ENCODE peak calls at places on chromosome 7, in ten cellular contexts. N is LNCaP clone FGC, G is OCI-LY7, P is hypothalamus, E is B cell, Z is astrocyte of the spinal cord, L is osteocyte, Q is brain microvascular endothelial cell, I is right cardiac atrium, K is EH. R is an unnamed sample.

GRCh38 chr7:70317356-70317755 is 719.1 kb downstream of the AUTS2 start:
- DNase-seq in G (no peak), L (no peak), Q (no peak), P (no peak), N (no peak), Z (peak), K (no peak), I (no peak), E (no peak), R (no peak)

GRCh38 chr7:155353256-155353897 is 55.7 kb downstream of the INSIG1 start:
- DNase-seq in Q (no peak), E (no peak), K (no peak), I (no peak), P (no peak), N (no peak), L (no peak), Z (no peak), G (no peak), R (no peak)

GRCh38 chr7:12222889-12223579 is 11.9 kb downstream of the TMEM106B start:
- DNase-seq in Z (no peak), N (no peak), K (no peak), I (no peak), Q (no peak), P (no peak), L (no peak), E (peak), G (peak), R (no peak)

GRCh38 chr7:149776305-149776704 is 2.9 kb upstream of the ZNF467 start:
- DNase-seq in G (no peak), I (peak), Z (no peak), P (peak), L (no peak), Q (peak), K (peak), E (no peak), N (peak), R (no peak)

GRCh38 chr7:20299145-20299544 is 31.6 kb upstream of the ITGB8 start:
- DNase-seq in N (no peak), L (no peak), P (no peak), K (no peak), G (no peak), Z (no peak), E (no peak), I (no peak), Q (no peak), R (no peak)

GRCh38 chr7:30973292-30973691 is 9.5 kb downstream of the GHRHR start:
- DNase-seq in Z (no peak), K (no peak), G (no peak), Q (no peak), N (no peak), E (no peak), I (no peak), L (no peak), P (no peak), R (no peak)

GRCh38 chr7:18212788-18213187 is 185.1 kb upstream of the PRPS1L1 start:
- DNase-seq in L (no peak), I (no peak), K (peak), Z (peak), Q (no peak), N (no peak), E (no peak), G (no peak), P (no peak), R (no peak)

GRCh38 chr7:33722383-33723096 is 182.8 kb upstream of the BMPER start:
- DNase-seq in Z (peak), G (no peak), N (no peak), K (peak), E (no peak), P (no peak), Q (peak), L (peak), I (peak), R (no peak)

GRCh38 chr7:146331369-146331768 is 214.8 kb downstream of the CNTNAP2 start:
- DNase-seq in P (no peak), Z (no peak), I (no peak), N (no peak), L (no peak), E (no peak), K (no peak), G (no peak), Q (no peak), R (no peak)

GRCh38 chr7:48424731-48425130 is 253.5 kb downstream of the ABCA13 start:
- DNase-seq in Q (peak), K (no peak), I (no peak), L (no peak), Z (peak), G (peak), N (peak), E (no peak), P (no peak), R (no peak)

GRCh38 chr7:916291-916941 is 38.1 kb downstream of the ADAP1 start:
- DNase-seq in N (no peak), I (peak), P (no peak), Z (no peak), K (no peak), E (no peak), G (no peak), Q (no peak), L (no peak), R (no peak)

GRCh38 chr7:1054438-1055083 is 10.2 kb downstream of the GPR146 start:
- DNase-seq in E (no peak), L (no peak), Q (no peak), I (peak), P (peak), G (no peak), Z (no peak), K (no peak), N (no peak), R (no peak)

GRCh38 chr7:46317256-46317655 is 396.2 kb upstream of the IGFBP3 start:
- DNase-seq in E (no peak), N (no peak), Q (peak), L (no peak), K (peak), G (no peak), I (no peak), P (no peak), Z (peak), R (no peak)

GRCh38 chr7:12581897-12582296 is 11.4 kb downstream of the SCIN start:
- DNase-seq in Q (no peak), G (no peak), E (no peak), K (peak), N (no peak), L (no peak), Z (no peak), P (no peak), I (no peak), R (no peak)

GRCh38 chr7:14630048-14630447 is 272.5 kb downstream of the DGKB start:
- DNase-seq in K (no peak), Z (no peak), L (no peak), P (no peak), N (no peak), Q (no peak), E (no peak), I (no peak), G (no peak), R (no peak)

GRCh38 chr7:23713285-23714235 is 3.5 kb downstream of the STK31 start:
- DNase-seq in K (peak), L (no peak), E (no peak), Q (peak), N (no peak), G (no peak), Z (peak), I (no peak), P (no peak), R (no peak)

GRCh38 chr7:51142741-51143390 is 173.7 kb downstream of the COBL start:
- DNase-seq in E (no peak), P (no peak), N (no peak), Z (no peak), K (no peak), G (no peak), L (no peak), Q (no peak), I (no peak), R (no peak)

GRCh38 chr7:21028186-21028989 is 241.7 kb upstream of the SP8 start:
- DNase-seq in G (no peak), E (no peak), P (no peak), Q (no peak), N (no peak), I (no peak), L (no peak), K (no peak), Z (peak), R (no peak)

GRCh38 chr7:17716816-17717215 is 223.5 kb downstream of the SNX13 start:
- DNase-seq in Z (no peak), L (no peak), K (no peak), I (no peak), P (no peak), N (no peak), G (no peak), E (no peak), Q (no peak), R (no peak)

GRCh38 chr7:45241339-45242109 is 83.9 kb downstream of the RAMP3 start:
- DNase-seq in Q (no peak), N (no peak), Z (no peak), K (no peak), E (no peak), I (no peak), G (no peak), P (no peak), L (no peak), R (no peak)

GRCh38 chr7:4513450-4513849 is 168.6 kb upstream of the FOXK1 start:
- DNase-seq in G (no peak), L (no peak), N (no peak), Z (no peak), E (no peak), Q (no peak), I (no peak), K (no peak), P (no peak), R (no peak)

GRCh38 chr7:24778543-24779282 is 21.4 kb upstream of the GSDME start:
- DNase-seq in P (no peak), G (peak), Z (peak), L (no peak), I (peak), N (no peak), E (no peak), Q (peak), K (peak), R (no peak)

GRCh38 chr7:11726251-11727155 is 105.5 kb downstream of the THSD7A start:
- DNase-seq in Q (peak), G (no peak), E (no peak), P (no peak), Z (peak), I (peak), L (no peak), K (no peak), N (no peak), R (no peak)

GRCh38 chr7:94325121-94325475 is 69.6 kb upstream of the COL1A2 start:
- DNase-seq in N (no peak), E (no peak), P (no peak), L (no peak), Q (no peak), K (peak), Z (no peak), G (no peak), I (no peak), R (no peak)

GRCh38 chr7:30908681-30909080 is 3.0 kb upstream of the AQP1 start:
- DNase-seq in N (no peak), Z (no peak), L (no peak), Q (no peak), K (no peak), P (no peak), E (no peak), I (peak), G (no peak), R (no peak)

GRCh38 chr7:149717481-149717880 is 55.9 kb downstream of the ZNF467 start:
- DNase-seq in N (no peak), P (no peak), G (no peak), Q (no peak), Z (no peak), L (peak), E (no peak), K (no peak), I (peak), R (no peak)

GRCh38 chr7:92731327-92732063 is 104.9 kb downstream of the CDK6 start:
- DNase-seq in I (no peak), E (no peak), N (no peak), Z (no peak), G (peak), K (peak), Q (no peak), L (no peak), P (no peak), R (no peak)

GRCh38 chr7:123410273-123410928 is 124.0 kb downstream of the IQUB start:
- DNase-seq in Q (peak), G (no peak), Z (peak), I (peak), N (peak), P (no peak), L (no peak), K (no peak), E (no peak), R (no peak)

GRCh38 chr7:42993038-42993437 is 60.9 kb downstream of the MRPL32 start:
- DNase-seq in Q (no peak), G (no peak), N (no peak), E (no peak), I (no peak), L (no peak), Z (peak), K (no peak), P (no peak), R (no peak)

GRCh38 chr7:512146-512510 is 7.5 kb downstream of the PDGFA start:
- DNase-seq in K (no peak), L (no peak), Z (no peak), G (no peak), I (peak), N (no peak), P (no peak), E (no peak), Q (no peak), R (no peak)

GRCh38 chr7:1967512-1968396 is 265.0 kb downstream of the MAD1L1 start:
- DNase-seq in Q (no peak), N (no peak), I (peak), G (no peak), K (no peak), E (no peak), L (no peak), P (no peak), Z (no peak), R (no peak)

GRCh38 chr7:48038815-48039496 is 3.6 kb downstream of the C7orf57 start:
- DNase-seq in L (no peak), Q (no peak), P (no peak), K (no peak), I (no peak), E (no peak), G (no peak), N (no peak), Z (no peak), R (no peak)

GRCh38 chr7:132488634-132489302 is 87.5 kb downstream of the PLXNA4 start:
- DNase-seq in Q (no peak), N (no peak), E (no peak), L (no peak), Z (peak), G (no peak), P (no peak), I (no peak), K (peak), R (no peak)

GRCh38 chr7:80309971-80310549 is 175.4 kb downstream of the GNAI1 start:
- DNase-seq in N (no peak), G (no peak), K (no peak), P (no peak), L (no peak), Q (no peak), Z (no peak), E (no peak), I (no peak), R (no peak)

GRCh38 chr7:140084972-140085371 is 22.2 kb upstream of the PARP12 start:
- DNase-seq in E (peak), K (no peak), Z (no peak), G (no peak), Q (no peak), I (no peak), L (no peak), P (no peak), N (no peak), R (no peak)